ENCODE peak calls at places on chromosome 4, in five cellular contexts. One of them, this sample, is unnamed.

GRCh38 chr4:26144526-26145167 is 176.2 kb upstream of the RBPJ start:
- DNase-seq in pancreas: no peak
- DNase-seq in HCT116: no peak
- DNase-seq in spleen: no peak
- DNase-seq in D721Med: no peak
- DNase-seq in this sample: no peak

GRCh38 chr4:1012031-1012739 is 759 bp downstream of the FGFRL1 start:
- DNase-seq in pancreas: peak
- DNase-seq in HCT116: no peak
- DNase-seq in spleen: peak
- DNase-seq in D721Med: peak
- DNase-seq in this sample: peak

GRCh38 chr4:34037280-34037679 is 2207.0 kb downstream of the ARAP2 start:
- DNase-seq in pancreas: no peak
- DNase-seq in HCT116: no peak
- DNase-seq in spleen: no peak
- DNase-seq in D721Med: no peak
- DNase-seq in this sample: no peak

GRCh38 chr4:3488791-3489190 is 25.7 kb downstream of the DOK7 start:
- DNase-seq in pancreas: no peak
- DNase-seq in HCT116: no peak
- DNase-seq in spleen: no peak
- DNase-seq in D721Med: no peak
- DNase-seq in this sample: no peak

GRCh38 chr4:113588895-113589668 is 172.5 kb downstream of the CAMK2D start:
- DNase-seq in pancreas: no peak
- DNase-seq in HCT116: no peak
- DNase-seq in spleen: no peak
- DNase-seq in D721Med: no peak
- DNase-seq in this sample: no peak

GRCh38 chr4:123785515-123785914 is 388.9 kb downstream of the SPRY1 start:
- DNase-seq in pancreas: peak
- DNase-seq in HCT116: no peak
- DNase-seq in spleen: no peak
- DNase-seq in D721Med: no peak
- DNase-seq in this sample: no peak

GRCh38 chr4:26682436-26682835 is 98.6 kb downstream of the TBC1D19 start:
- DNase-seq in pancreas: no peak
- DNase-seq in HCT116: no peak
- DNase-seq in spleen: no peak
- DNase-seq in D721Med: no peak
- DNase-seq in this sample: no peak

GRCh38 chr4:128601992-128602695 is 207.4 kb upstream of the JADE1 start:
- DNase-seq in pancreas: peak
- DNase-seq in HCT116: no peak
- DNase-seq in spleen: no peak
- DNase-seq in D721Med: no peak
- DNase-seq in this sample: no peak

GRCh38 chr4:168822481-168822880 is 187.6 kb downstream of the CBR4 start:
- DNase-seq in pancreas: no peak
- DNase-seq in HCT116: no peak
- DNase-seq in spleen: no peak
- DNase-seq in D721Med: no peak
- DNase-seq in this sample: no peak

GRCh38 chr4:109497511-109497910 is 62.5 kb upstream of the MCUB start:
- DNase-seq in pancreas: no peak
- DNase-seq in HCT116: no peak
- DNase-seq in spleen: no peak
- DNase-seq in D721Med: no peak
- DNase-seq in this sample: no peak

GRCh38 chr4:42656736-42656985 is 244 bp downstream of the ATP8A1 start:
- DNase-seq in pancreas: no peak
- DNase-seq in HCT116: no peak
- DNase-seq in spleen: no peak
- DNase-seq in D721Med: no peak
- DNase-seq in this sample: no peak
- TF ChIP-seq CTCF in pancreas: no peak
- TF ChIP-seq CTCF in HCT116: no peak
- TF ChIP-seq CTCF in spleen: no peak
- TF ChIP-seq CTCF in D721Med: no peak
- TF ChIP-seq CTCF in this sample: no peak

GRCh38 chr4:11954093-11954492 is 525.4 kb upstream of the HS3ST1 start:
- DNase-seq in pancreas: no peak
- DNase-seq in HCT116: peak
- DNase-seq in spleen: no peak
- DNase-seq in D721Med: no peak
- DNase-seq in this sample: peak
- TF ChIP-seq CTCF in pancreas: no peak
- TF ChIP-seq CTCF in HCT116: peak
- TF ChIP-seq CTCF in spleen: peak
- TF ChIP-seq CTCF in D721Med: peak
- TF ChIP-seq CTCF in this sample: peak

DNA sequence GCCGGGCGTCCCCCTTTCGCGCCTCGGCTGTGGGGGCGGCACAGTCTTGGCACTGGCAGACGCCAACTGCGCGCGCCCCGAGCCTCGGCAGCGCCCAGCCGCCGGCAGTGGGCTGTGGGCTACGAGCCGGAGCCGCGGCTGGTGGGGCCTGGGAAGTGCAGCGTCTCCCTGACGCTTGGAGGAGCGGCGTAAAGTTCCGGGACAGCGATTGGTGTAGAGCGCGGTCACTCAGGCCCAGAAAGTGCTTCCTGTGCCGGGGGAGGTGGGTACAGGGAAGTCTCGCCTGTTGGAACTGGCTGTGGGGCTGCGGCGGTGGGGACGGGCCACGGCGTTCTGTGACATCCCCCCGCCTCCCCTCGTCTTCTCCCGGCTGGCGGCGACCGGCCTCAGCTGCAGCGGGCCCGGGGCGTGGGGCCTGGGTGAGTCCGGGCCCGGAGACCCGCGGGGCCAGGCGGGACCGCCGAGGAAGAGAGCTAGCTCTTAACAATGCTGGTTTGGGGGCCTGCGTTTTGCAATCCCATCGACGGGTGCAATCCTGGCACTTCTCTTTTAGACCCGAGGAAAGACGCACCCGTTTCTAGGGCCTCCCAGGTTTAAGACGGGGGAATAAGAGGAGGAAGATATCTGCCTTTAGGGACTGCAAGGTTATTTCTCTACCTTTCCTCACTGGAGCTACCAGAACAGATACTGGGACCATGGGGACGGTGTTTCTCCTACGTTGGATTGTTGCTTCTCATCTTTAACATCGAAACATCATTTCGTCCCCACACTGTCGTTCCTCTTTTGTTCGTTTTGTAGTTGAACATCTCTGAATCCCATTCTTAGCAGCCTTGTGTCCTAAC is at the start of the genes RWDD4 and TRAPPC11:
- DNase-seq in pancreas: peak
- DNase-seq in HCT116: peak
- DNase-seq in spleen: peak
- DNase-seq in D721Med: peak
- DNase-seq in this sample: peak
- TF ChIP-seq CTCF in pancreas: no peak
- TF ChIP-seq CTCF in HCT116: no peak
- TF ChIP-seq CTCF in spleen: peak
- TF ChIP-seq CTCF in D721Med: no peak
- TF ChIP-seq CTCF in this sample: no peak

GRCh38 chr4:165011403-165011802 is 20.4 kb upstream of the TRIM60 start:
- DNase-seq in pancreas: no peak
- DNase-seq in HCT116: no peak
- DNase-seq in spleen: no peak
- DNase-seq in D721Med: no peak
- DNase-seq in this sample: no peak

GRCh38 chr4:165013691-165014090 is 18.1 kb upstream of the TRIM60 start:
- DNase-seq in pancreas: no peak
- DNase-seq in HCT116: no peak
- DNase-seq in spleen: no peak
- DNase-seq in D721Med: no peak
- DNase-seq in this sample: no peak

GRCh38 chr4:165010991-165011390 is 20.8 kb upstream of the TRIM60 start:
- DNase-seq in pancreas: no peak
- DNase-seq in HCT116: no peak
- DNase-seq in spleen: no peak
- DNase-seq in D721Med: no peak
- DNase-seq in this sample: no peak

DNA sequence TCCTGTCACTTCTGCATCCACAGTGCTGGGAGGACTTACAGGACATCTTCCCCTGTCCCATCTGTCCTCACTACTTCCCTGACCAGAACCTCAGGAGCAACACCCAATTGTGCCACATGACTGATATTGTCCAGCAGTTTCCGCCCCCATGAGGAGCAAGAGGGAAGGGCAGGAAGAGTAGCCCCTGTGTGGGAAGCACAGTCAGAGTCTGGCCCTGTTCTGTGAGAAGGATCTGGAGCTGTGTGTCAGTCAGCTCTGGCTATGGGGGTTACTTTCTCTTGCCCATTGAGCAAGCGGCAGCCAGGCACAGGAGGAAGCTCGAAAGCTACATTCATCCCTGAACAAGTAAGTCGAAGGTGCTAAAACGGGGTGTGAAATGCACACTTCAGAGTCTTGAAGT is 14.8 kb upstream of the TRIM60 start:
- DNase-seq in pancreas: no peak
- DNase-seq in HCT116: peak
- DNase-seq in spleen: no peak
- DNase-seq in D721Med: no peak
- DNase-seq in this sample: no peak
- TF ChIP-seq CTCF in pancreas: no peak
- TF ChIP-seq CTCF in HCT116: peak
- TF ChIP-seq CTCF in spleen: no peak
- TF ChIP-seq CTCF in D721Med: no peak
- TF ChIP-seq CTCF in this sample: no peak

GRCh38 chr4:69875576-69875975 is 15.6 kb upstream of the SULT1E1 start:
- DNase-seq in pancreas: no peak
- DNase-seq in HCT116: no peak
- DNase-seq in spleen: no peak
- DNase-seq in D721Med: no peak
- DNase-seq in this sample: no peak

GRCh38 chr4:69874507-69874906 is 14.6 kb upstream of the SULT1E1 start:
- DNase-seq in pancreas: no peak
- DNase-seq in HCT116: no peak
- DNase-seq in spleen: no peak
- DNase-seq in D721Med: no peak
- DNase-seq in this sample: no peak

GRCh38 chr4:69875986-69876542 is 16.1 kb upstream of the SULT1E1 start:
- DNase-seq in pancreas: no peak
- DNase-seq in HCT116: no peak
- DNase-seq in spleen: no peak
- DNase-seq in D721Med: no peak
- DNase-seq in this sample: no peak

GRCh38 chr4:69881173-69881773 is 21.3 kb upstream of the SULT1E1 start:
- DNase-seq in pancreas: peak
- DNase-seq in HCT116: peak
- DNase-seq in spleen: no peak
- DNase-seq in D721Med: no peak
- DNase-seq in this sample: peak

GRCh38 chr4:69878250-69878649 is 18.3 kb upstream of the SULT1E1 start:
- DNase-seq in pancreas: no peak
- DNase-seq in HCT116: no peak
- DNase-seq in spleen: no peak
- DNase-seq in D721Med: no peak
- DNase-seq in this sample: no peak
- TF ChIP-seq CTCF in pancreas: no peak
- TF ChIP-seq CTCF in HCT116: no peak
- TF ChIP-seq CTCF in spleen: no peak
- TF ChIP-seq CTCF in D721Med: no peak
- TF ChIP-seq CTCF in this sample: no peak

DNA sequence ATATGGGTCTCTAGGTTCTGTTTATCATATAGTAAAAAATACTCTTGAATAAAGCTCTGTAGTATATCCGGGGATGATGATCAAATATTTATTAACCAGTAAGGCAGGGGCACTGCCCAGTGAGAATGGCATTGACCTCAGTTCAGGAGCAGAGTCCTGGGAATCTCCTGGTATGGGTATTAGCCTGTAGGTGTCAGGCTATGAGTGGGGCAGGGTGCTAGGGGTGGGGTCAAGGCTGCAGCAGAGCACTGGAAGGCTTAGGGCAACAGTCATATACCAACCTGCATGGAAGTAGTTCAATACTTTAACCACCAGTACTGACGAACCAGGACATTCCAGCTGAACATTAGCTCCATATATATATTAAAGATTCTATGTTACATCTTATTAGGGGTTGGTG is 220.4 kb upstream of the ANXA3 start:
- DNase-seq in pancreas: no peak
- DNase-seq in HCT116: no peak
- DNase-seq in spleen: no peak
- DNase-seq in D721Med: no peak
- DNase-seq in this sample: no peak
- TF ChIP-seq CTCF in pancreas: no peak
- TF ChIP-seq CTCF in HCT116: no peak
- TF ChIP-seq CTCF in spleen: no peak
- TF ChIP-seq CTCF in D721Med: no peak
- TF ChIP-seq CTCF in this sample: no peak

DNA sequence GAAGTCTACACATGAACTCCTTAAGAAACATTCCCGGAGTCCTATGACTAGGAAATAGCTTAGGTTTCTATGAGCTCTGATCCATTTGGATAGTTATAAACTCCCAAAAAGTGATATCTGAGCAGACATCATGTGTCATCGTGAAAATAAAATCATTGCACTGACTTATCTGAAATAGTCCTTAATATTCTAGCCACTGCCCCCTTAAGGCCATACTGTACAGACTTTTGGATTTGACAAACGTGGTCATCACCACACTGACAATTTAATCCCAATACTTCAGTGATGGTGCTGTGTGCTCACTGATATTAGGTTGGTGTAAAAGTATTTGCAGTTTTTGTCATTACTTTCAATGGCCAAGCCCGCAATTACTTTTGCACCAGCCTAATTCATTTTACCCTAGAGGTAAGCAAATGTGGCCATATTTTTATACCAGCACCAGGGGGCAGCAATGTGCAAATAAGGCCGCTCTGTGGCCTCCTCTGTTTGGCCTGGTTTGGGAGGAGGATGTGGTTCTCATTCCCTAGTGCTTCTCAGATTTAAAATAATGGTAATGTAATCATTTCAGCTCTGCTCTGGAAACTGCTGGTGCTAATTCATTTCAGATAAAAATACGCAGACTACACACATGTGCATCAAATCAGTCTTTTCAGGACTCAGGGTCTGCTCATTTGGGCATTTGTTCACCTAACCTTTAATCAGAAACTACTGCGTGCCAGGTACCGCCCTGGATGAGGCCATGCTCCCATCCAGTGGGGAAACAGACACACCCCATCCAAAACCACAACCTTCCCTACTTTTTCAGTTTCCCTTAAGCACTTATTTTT is 196.4 kb upstream of the C1QTNF7 start:
- DNase-seq in pancreas: peak
- DNase-seq in HCT116: peak
- DNase-seq in spleen: peak
- DNase-seq in D721Med: no peak
- DNase-seq in this sample: peak
- TF ChIP-seq CTCF in pancreas: peak
- TF ChIP-seq CTCF in HCT116: peak
- TF ChIP-seq CTCF in spleen: peak
- TF ChIP-seq CTCF in D721Med: peak
- TF ChIP-seq CTCF in this sample: peak